ENCODE peak calls at places on chromosomes 5 and 9, in ten cellular contexts. W, J, Z, N, R, I, H, A, B and T are unnamed samples.

GRCh38 chr5:759111-759741 is 25.3 kb downstream of the ZDHHC11B start:
- DNase-seq in N (no peak), B (peak), Z (peak), I (peak), W (peak), R (peak), H (no peak), A (peak), J (peak), T (no peak)

GRCh38 chr5:35900997-35901396 is 37.4 kb downstream of the CAPSL start:
- DNase-seq in Z (no peak), H (no peak), I (no peak), W (no peak), B (no peak), R (no peak), N (no peak), J (no peak), A (no peak), T (no peak)

GRCh38 chr5:154273028-154273617 is 82.6 kb downstream of the GALNT10 start:
- DNase-seq in R (no peak), W (peak), I (peak), B (peak), A (no peak), Z (no peak), N (no peak), J (no peak), H (no peak), T (no peak)

GRCh38 chr5:38538161-38538560 is 18.3 kb downstream of the LIFR start:
- DNase-seq in Z (no peak), N (no peak), R (no peak), W (no peak), B (no peak), J (no peak), I (no peak), A (no peak), H (no peak), T (no peak)

GRCh38 chr5:132086277-132086794 is 12.7 kb downstream of the CSF2 start:
- DNase-seq in Z (peak), B (peak), W (peak), I (peak), A (no peak), N (no peak), H (no peak), R (peak), J (no peak), T (peak)

GRCh38 chr9:22237497-22238363 is 208.9 kb upstream of the DMRTA1 start:
- DNase-seq in A (no peak), H (no peak), W (no peak), Z (no peak), R (no peak), N (no peak), I (peak), B (peak), J (no peak), T (peak)

GRCh38 chr5:5141625-5142527 is 1.7 kb downstream of the ADAMTS16 start:
- DNase-seq in N (peak), H (no peak), B (peak), Z (no peak), J (peak), W (peak), A (no peak), I (peak), R (peak), T (peak)

GRCh38 chr5:18483386-18483785 is 849.1 kb downstream of the TAF11L14 start:
- DNase-seq in J (no peak), W (no peak), B (no peak), I (no peak), A (no peak), H (no peak), R (no peak), N (no peak), Z (no peak), T (no peak)

GRCh38 chr9:112890106-112891081 is at the start of gene SLC46A2:
- DNase-seq in I (no peak), J (no peak), B (peak), N (no peak), Z (peak), H (no peak), W (peak), R (no peak), A (peak), T (no peak)

GRCh38 chr5:58260243-58260642 is 199.6 kb downstream of the PLK2 start:
- DNase-seq in W (no peak), N (no peak), Z (no peak), A (no peak), B (no peak), I (no peak), J (no peak), H (no peak), R (no peak), T (no peak)

GRCh38 chr9:110282023-110282766 is 25.9 kb upstream of the TXN start:
- DNase-seq in I (peak), B (peak), A (no peak), J (no peak), N (no peak), R (no peak), W (no peak), Z (no peak), H (no peak), T (no peak)

GRCh38 chr5:83817591-83817990 is 96.9 kb upstream of the HAPLN1 start:
- DNase-seq in A (no peak), Z (no peak), J (no peak), W (no peak), R (no peak), H (no peak), B (no peak), I (no peak), N (no peak), T (no peak)

GRCh38 chr5:32543291-32543690 is 42.1 kb upstream of the SUB1 start:
- DNase-seq in A (no peak), B (no peak), R (no peak), Z (no peak), J (no peak), W (no peak), H (no peak), N (no peak), I (no peak), T (peak)

GRCh38 chr9:117763314-117763713 is 59.1 kb downstream of the TLR4 start:
- DNase-seq in B (no peak), Z (no peak), I (no peak), J (no peak), H (no peak), A (no peak), N (no peak), R (no peak), W (no peak), T (peak)

GRCh38 chr9:132977626-132978450 is 656 bp upstream of the GFI1B start:
- DNase-seq in A (peak), W (peak), J (peak), I (peak), B (peak), Z (peak), R (peak), H (peak), N (peak), T (peak)

GRCh38 chr9:73125651-73126050 is 26.0 kb upstream of the ANXA1 start:
- DNase-seq in B (no peak), N (no peak), R (no peak), H (no peak), J (no peak), A (no peak), I (no peak), Z (no peak), W (no peak), T (peak)

GRCh38 chr5:96432245-96433065 is 593 bp downstream of the PCSK1 start:
- DNase-seq in N (peak), I (no peak), B (peak), H (no peak), W (no peak), A (no peak), R (no peak), J (no peak), Z (peak), T (no peak)

GRCh38 chr5:39381376-39381775 is 17.1 kb upstream of the C9 start:
- DNase-seq in J (no peak), I (no peak), A (no peak), N (no peak), H (no peak), B (no peak), R (no peak), Z (no peak), W (no peak), T (no peak)

GRCh38 chr5:168401880-168402279 is 84.4 kb upstream of the RARS1 start:
- DNase-seq in R (no peak), Z (no peak), J (no peak), B (no peak), N (no peak), I (no peak), W (peak), H (no peak), A (no peak), T (no peak)

GRCh38 chr5:377326-377981 is 55.9 kb downstream of the AHRR start:
- DNase-seq in A (peak), H (no peak), J (no peak), Z (peak), I (no peak), B (no peak), W (no peak), N (no peak), R (no peak), T (no peak)

GRCh38 chr9:122122903-122123632 is 30.0 kb upstream of the TTLL11 start:
- DNase-seq in Z (peak), J (peak), I (peak), A (peak), B (peak), R (peak), W (peak), H (peak), N (peak), T (peak)

GRCh38 chr5:39058178-39058577 is 16.0 kb downstream of the RICTOR start:
- DNase-seq in A (no peak), B (no peak), I (no peak), N (no peak), W (no peak), H (no peak), J (no peak), Z (no peak), R (no peak), T (no peak)

GRCh38 chr5:1028481-1029269 is 20.1 kb downstream of the NKD2 start:
- DNase-seq in J (no peak), H (no peak), W (no peak), I (no peak), B (no peak), N (no peak), A (no peak), Z (peak), R (no peak), T (no peak)

GRCh38 chr9:79902937-79903600 is 331.3 kb downstream of the TLE4 start:
- DNase-seq in N (no peak), I (no peak), Z (no peak), A (no peak), H (no peak), R (no peak), W (no peak), B (no peak), J (no peak), T (no peak)

DNA sequence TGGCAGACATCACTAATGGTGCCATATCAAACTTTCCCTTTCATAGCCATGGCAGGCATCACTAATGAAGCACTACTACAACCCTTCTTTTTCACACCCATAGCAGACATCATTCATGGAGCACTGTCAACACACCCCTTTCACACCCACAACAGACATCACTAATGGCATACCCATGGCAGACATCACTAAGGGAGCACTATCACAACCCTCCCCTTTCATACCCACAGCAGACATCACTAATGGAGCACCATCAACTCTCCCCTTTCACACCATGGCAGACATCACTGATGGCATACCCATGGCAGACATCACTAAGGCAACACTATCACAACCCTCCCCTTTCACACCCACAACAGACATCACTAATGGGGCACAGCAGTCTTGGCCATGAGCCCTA is 33.7 kb downstream of the LAMC3 start:
- DNase-seq in N (no peak), B (no peak), I (no peak), J (no peak), R (no peak), A (no peak), Z (no peak), H (no peak), W (no peak), T (no peak)
- H3K27ac ChIP-seq in N (no peak), B (peak), I (no peak), J (no peak), R (no peak), A (no peak), Z (no peak), H (no peak), W (no peak), T (peak)

GRCh38 chr9:3879731-3880493 is 354.1 kb upstream of the RFX3 start:
- DNase-seq in J (no peak), I (no peak), Z (no peak), H (no peak), R (no peak), B (no peak), W (no peak), A (no peak), N (peak), T (no peak)
- H3K27ac ChIP-seq in J (no peak), I (peak), Z (no peak), H (no peak), R (no peak), B (no peak), W (no peak), A (no peak), N (peak), T (peak)

DNA sequence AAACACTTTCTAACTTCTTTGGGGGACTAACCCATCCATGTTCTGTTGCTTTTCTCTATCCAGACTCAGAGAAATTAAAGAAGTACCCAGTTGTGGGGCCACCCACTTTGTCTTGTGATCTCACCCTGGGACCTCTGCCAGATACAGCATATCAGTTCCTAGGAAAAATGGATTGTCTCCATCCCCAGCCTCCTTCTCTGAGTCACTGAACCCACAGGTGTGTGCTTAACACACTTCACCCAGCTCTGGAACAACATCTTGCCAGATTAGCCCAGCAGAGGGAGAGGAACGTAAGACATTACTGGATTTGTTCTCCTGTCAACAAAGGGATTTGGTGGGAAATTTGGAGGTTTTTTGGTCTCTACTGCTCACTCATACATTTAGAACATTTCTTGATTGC is 19.2 kb downstream of the FAM240B start:
- DNase-seq in H (no peak), J (no peak), A (no peak), R (no peak), Z (no peak), N (no peak), W (no peak), I (peak), B (no peak), T (peak)
- H3K27ac ChIP-seq in H (no peak), J (no peak), A (no peak), R (no peak), Z (no peak), N (no peak), W (no peak), I (no peak), B (no peak), T (no peak)

DNA sequence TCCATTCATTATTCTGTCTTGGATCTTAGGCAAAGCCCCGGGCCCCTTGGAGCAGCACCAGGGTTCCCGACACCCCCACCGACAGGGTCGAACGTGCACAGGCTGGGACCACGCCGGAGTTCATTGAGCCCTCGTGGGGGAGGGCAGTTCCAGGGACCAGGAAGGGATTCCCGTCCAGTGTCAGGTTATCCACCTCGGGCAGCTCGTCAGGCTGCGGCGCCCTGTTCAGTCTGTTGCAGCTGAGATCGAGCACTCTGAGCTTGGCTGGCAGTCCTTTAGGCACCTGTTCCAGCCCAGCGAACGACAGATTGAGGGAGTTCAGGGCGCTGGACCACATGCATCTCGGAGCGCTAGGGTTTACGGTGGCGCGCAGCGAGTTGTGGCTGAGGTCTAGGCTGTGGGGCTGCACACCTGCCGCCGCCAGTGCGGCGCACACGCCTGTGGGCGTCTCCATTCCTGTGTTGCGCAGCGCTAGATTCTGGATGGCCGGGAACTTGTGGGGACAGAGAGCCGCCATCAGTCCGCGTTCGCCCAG is 1.1 kb downstream of the CD14 start:
- DNase-seq in J (peak), W (peak), Z (no peak), R (peak), N (peak), I (no peak), H (no peak), A (no peak), B (no peak), T (no peak)
- H3K27ac ChIP-seq in J (no peak), W (no peak), Z (no peak), R (peak), N (no peak), I (peak), H (no peak), A (peak), B (no peak), T (no peak)

DNA sequence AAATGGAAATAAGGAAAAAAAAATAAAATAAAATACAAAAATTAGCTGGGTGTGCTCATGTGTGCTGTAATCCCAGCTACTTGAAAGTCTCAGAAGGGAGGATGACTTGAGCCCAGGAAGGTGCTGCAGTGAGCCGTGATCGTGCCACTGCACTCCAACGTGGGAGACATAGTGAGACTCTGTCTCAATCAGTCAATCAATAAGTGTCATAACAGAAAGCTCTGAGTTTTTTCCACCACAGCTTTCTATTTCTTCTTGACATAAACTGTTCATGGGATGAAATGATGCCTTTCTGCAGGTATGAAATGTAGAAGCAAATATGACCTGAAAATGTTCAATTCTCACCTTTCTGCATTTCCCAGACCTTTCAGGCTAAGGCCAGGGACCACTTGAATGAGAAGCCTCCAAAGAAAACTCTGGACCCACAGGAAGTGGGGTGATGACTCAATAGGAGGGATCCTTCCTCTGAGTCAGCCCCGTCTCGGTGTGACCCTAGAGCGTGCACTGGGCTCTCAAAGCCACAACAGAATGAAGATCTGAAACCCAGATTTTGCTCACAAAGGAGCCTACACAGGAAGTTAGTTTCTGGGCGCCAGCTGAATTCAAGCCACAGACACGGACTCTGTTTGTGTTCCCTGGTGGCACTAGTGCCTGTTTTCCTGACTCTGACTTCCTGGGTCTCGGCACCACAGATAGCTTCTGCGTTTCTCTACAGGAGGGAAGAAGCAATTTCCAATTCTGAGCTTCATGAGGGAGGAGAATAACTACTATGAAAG is 62.0 kb downstream of the ANKH start:
- DNase-seq in R (peak), B (no peak), J (peak), N (no peak), H (peak), I (peak), W (peak), Z (no peak), A (no peak), T (peak)
- H3K27ac ChIP-seq in R (no peak), B (no peak), J (peak), N (no peak), H (no peak), I (peak), W (peak), Z (peak), A (peak), T (peak)